ENCODE peak calls at places on chromosomes 13 and 19, in six cellular contexts. W is activated gamma-delta T cell treated with anti-CD3 and anti-CD28 coated beads, Interleukin-2, amount 50 U/mL, for 16 hours; Q is neuronal stem cell; H is AG20443; C is H54; J is iris pigment epithelial cell. T is an unnamed sample.

GRCh38 chr13:110801044-110801443 is 87.5 kb downstream of the ING1 start:
- DNase-seq in W (no peak), Q (no peak), H (peak), C (no peak), J (no peak), T (no peak)

GRCh38 chr13:35826626-35827254 is 304.4 kb downstream of the DCLK1 start:
- DNase-seq in W (no peak), Q (no peak), H (no peak), C (no peak), J (no peak), T (no peak)

GRCh38 chr13:45367358-45367757 is 26.4 kb upstream of the TPT1 start:
- DNase-seq in W (peak), Q (no peak), H (peak), C (peak), J (peak), T (peak)

GRCh38 chr19:44704982-44705381 is 6.0 kb downstream of the CEACAM16 start:
- DNase-seq in W (no peak), Q (no peak), H (no peak), C (no peak), J (no peak), T (no peak)

GRCh38 chr13:23985846-23986245 is 88.5 kb upstream of the C1QTNF9B start:
- DNase-seq in W (no peak), Q (no peak), H (no peak), C (no peak), J (no peak), T (no peak)

GRCh38 chr19:19523177-19523576 is 5.5 kb upstream of the YJEFN3 start:
- DNase-seq in W (no peak), Q (no peak), H (no peak), C (no peak), J (no peak), T (no peak)

GRCh38 chr19:13860679-13861391 is 16.1 kb upstream of the NANOS3 start:
- DNase-seq in W (no peak), Q (no peak), H (no peak), C (no peak), J (no peak), T (no peak)

GRCh38 chr19:10808937-10809655 is 26.9 kb downstream of the TMED1 start:
- DNase-seq in W (no peak), Q (no peak), H (peak), C (peak), J (peak), T (no peak)

GRCh38 chr19:11461453-11461852 is 19.4 kb downstream of the ELAVL3 start:
- DNase-seq in W (no peak), Q (no peak), H (no peak), C (no peak), J (no peak), T (no peak)

GRCh38 chr19:18773682-18774081 is 17.4 kb downstream of the COMP start:
- DNase-seq in W (no peak), Q (no peak), H (no peak), C (no peak), J (no peak), T (no peak)

GRCh38 chr13:22212576-22212975 is 541.7 kb downstream of the FGF9 start:
- DNase-seq in W (no peak), Q (no peak), H (no peak), C (no peak), J (no peak), T (no peak)

GRCh38 chr13:113153810-113154748 is 4.4 kb upstream of the PROZ start:
- DNase-seq in W (peak), Q (peak), H (peak), C (peak), J (peak), T (peak)

GRCh38 chr13:41610426-41610825 is 153.1 kb downstream of the RGCC start:
- DNase-seq in W (no peak), Q (no peak), H (peak), C (no peak), J (peak), T (no peak)